ENCODE peak calls at places on chromosomes 11 and 22, in six cellular contexts. B is A549, Z is GM23338, N is HepG2, D is GM12878, X is HCT116. M is an unnamed sample.

GRCh38 chr11:102071497-102072472 is 24.5 kb downstream of the CFAP300 start:
- DNase-seq in B (no peak), Z (no peak), N (no peak), D (no peak), X (no peak), M (no peak)

GRCh38 chr11:134372536-134372935 is 39.5 kb downstream of the B3GAT1 start:
- DNase-seq in B (no peak), Z (no peak), N (no peak), D (no peak), X (no peak), M (no peak)

GRCh38 chr11:109521571-109522086 is 99.6 kb downstream of the C11orf87 start:
- DNase-seq in B (no peak), Z (no peak), N (no peak), D (no peak), X (no peak), M (no peak)

GRCh38 chr11:114392735-114393667 is 7.3 kb downstream of the C11orf71 start:
- DNase-seq in B (no peak), Z (no peak), N (no peak), D (no peak), X (no peak), M (no peak)

GRCh38 chr11:121892131-121892681 is 223.8 kb downstream of the BLID start:
- DNase-seq in B (no peak), Z (peak), N (no peak), D (no peak), X (no peak), M (no peak)

GRCh38 chr11:45142241-45142885 is 4.1 kb upstream of the PRDM11 start:
- DNase-seq in B (no peak), Z (no peak), N (no peak), D (no peak), X (no peak), M (no peak)

GRCh38 chr11:69863544-69864200 is 44.5 kb upstream of the FGF3 start:
- DNase-seq in B (no peak), Z (no peak), N (no peak), D (no peak), X (no peak), M (no peak)

GRCh38 chr22:26983311-26983710 is 325.9 kb downstream of the MIAT start:
- DNase-seq in B (no peak), Z (no peak), N (no peak), D (no peak), X (no peak), M (no peak)

GRCh38 chr11:119006696-119007095 is 8.8 kb downstream of the CENATAC start:
- DNase-seq in B (no peak), Z (no peak), N (no peak), D (no peak), X (no peak), M (no peak)

GRCh38 chr11:102114032-102114431 is 3.8 kb downstream of the YAP1 start:
- DNase-seq in B (no peak), Z (peak), N (no peak), D (no peak), X (no peak), M (no peak)

GRCh38 chr11:17012712-17013547 is 1.3 kb downstream of the PLEKHA7 start:
- DNase-seq in B (peak), Z (peak), N (peak), D (no peak), X (peak), M (no peak)

GRCh38 chr11:69999721-70000120 is 78.4 kb upstream of the ANO1 start:
- DNase-seq in B (no peak), Z (peak), N (no peak), D (no peak), X (no peak), M (no peak)

GRCh38 chr11:10130872-10131271 is 163.1 kb downstream of the SBF2 start:
- DNase-seq in B (no peak), Z (no peak), N (no peak), D (no peak), X (no peak), M (no peak)

GRCh38 chr11:28417601-28418323 is 309.6 kb downstream of the METTL15 start:
- DNase-seq in B (no peak), Z (no peak), N (no peak), D (no peak), X (no peak), M (no peak)

GRCh38 chr22:32396746-32397145 is 15.3 kb downstream of the RTCB start:
- DNase-seq in B (no peak), Z (no peak), N (no peak), D (no peak), X (no peak), M (no peak)

GRCh38 chr11:36622431-36623136 is 24.5 kb upstream of the RAG2 start:
- DNase-seq in B (peak), Z (peak), N (peak), D (no peak), X (peak), M (peak)

DNA sequence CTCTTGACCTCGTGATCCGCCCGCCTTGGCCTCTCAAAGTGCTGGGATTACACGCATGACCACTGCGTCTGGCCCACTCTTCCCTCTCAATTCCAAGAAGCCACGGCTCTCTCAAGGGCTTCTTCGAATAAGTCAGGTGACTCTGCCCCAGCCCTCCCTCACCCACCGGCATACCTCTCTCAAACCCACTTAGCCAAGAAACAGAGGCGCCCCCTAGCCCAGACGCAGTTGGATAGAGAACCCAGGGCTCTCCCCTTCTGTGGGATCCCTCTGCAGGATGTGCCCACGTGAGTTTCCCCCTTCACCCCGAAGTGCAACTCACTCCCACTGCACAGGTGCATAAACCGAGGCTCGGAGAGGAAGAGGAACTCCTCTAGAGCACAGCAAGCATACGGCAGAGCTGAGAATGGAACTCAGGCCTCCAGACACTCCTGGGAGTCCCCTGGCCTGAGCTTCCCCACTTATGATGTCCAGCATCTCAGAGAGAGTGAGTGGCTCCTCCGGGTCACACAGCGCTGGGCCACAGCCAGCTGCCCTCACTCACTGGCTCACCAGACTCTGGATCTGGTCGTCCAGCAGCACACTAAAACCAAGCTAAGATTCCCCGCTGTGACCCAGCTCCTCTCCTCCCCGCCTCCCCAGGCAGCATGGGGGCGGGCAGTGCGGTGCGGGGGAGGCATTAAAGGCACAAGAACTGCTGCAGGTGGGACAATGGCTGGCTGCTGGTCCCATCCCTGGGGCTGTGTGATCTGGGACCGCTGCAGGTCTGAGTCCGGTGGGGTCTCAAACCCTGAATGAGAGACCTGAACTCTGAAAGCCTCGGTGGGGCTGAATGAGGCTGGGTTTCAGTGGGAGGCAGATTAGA is 16.8 kb upstream of the RGL4 start:
- DNase-seq in B (no peak), Z (peak), N (no peak), D (no peak), X (no peak), M (no peak)
- TF ChIP-seq REST in B (no peak), Z (no peak), N (no peak), D (no peak), X (no peak), M (no peak)

GRCh38 chr11:130051077-130051476 is 18.6 kb upstream of the APLP2 start:
- DNase-seq in B (no peak), Z (no peak), N (no peak), D (no peak), X (no peak), M (peak)

GRCh38 chr11:130054966-130055365 is 14.7 kb upstream of the APLP2 start:
- DNase-seq in B (no peak), Z (no peak), N (no peak), D (no peak), X (no peak), M (no peak)

GRCh38 chr11:130052556-130052955 is 17.1 kb upstream of the APLP2 start:
- DNase-seq in B (no peak), Z (no peak), N (no peak), D (no peak), X (no peak), M (no peak)

GRCh38 chr11:130050272-130050671 is 19.4 kb upstream of the APLP2 start:
- DNase-seq in B (no peak), Z (no peak), N (no peak), D (no peak), X (no peak), M (no peak)

DNA sequence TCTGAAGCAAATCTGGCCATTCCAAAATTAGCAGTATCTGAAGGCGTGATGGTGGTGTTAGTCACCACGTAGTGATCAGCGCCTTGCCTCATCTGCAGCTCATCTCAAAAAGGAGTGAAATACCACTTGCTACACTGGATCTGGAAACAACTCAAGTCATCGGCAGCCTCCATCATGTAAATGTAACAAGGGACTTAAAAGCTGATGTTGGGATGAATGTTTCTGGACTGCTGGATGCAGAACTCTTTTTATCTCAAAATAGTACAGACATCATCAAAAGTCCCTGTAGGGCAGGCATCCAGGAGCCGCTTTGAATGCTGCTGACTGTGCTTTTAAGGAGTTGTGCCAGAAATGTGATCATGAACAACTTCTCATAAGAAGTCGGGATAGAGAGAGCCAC is 14.1 kb upstream of the APLP2 start:
- DNase-seq in B (no peak), Z (no peak), N (no peak), D (no peak), X (no peak), M (no peak)
- TF ChIP-seq REST in B (no peak), Z (no peak), N (no peak), D (no peak), X (no peak), M (no peak)

GRCh38 chr11:129115652-129116585 is 76.2 kb downstream of the ARHGAP32 start:
- DNase-seq in B (no peak), Z (no peak), N (peak), D (no peak), X (peak), M (no peak)
- TF ChIP-seq REST in B (no peak), Z (no peak), N (no peak), D (no peak), X (no peak), M (no peak)

GRCh38 chr22:46388647-46389046 is 53.1 kb downstream of the TRMU start:
- DNase-seq in B (no peak), Z (no peak), N (no peak), D (no peak), X (no peak), M (no peak)

GRCh38 chr22:46389081-46389480 is 53.6 kb downstream of the TRMU start:
- DNase-seq in B (no peak), Z (no peak), N (no peak), D (no peak), X (no peak), M (no peak)

GRCh38 chr22:46386312-46386711 is 50.8 kb downstream of the TRMU start:
- DNase-seq in B (no peak), Z (peak), N (no peak), D (no peak), X (no peak), M (no peak)

GRCh38 chr22:46390105-46390651 is 54.7 kb downstream of the TRMU start:
- DNase-seq in B (no peak), Z (no peak), N (no peak), D (no peak), X (no peak), M (no peak)

DNA sequence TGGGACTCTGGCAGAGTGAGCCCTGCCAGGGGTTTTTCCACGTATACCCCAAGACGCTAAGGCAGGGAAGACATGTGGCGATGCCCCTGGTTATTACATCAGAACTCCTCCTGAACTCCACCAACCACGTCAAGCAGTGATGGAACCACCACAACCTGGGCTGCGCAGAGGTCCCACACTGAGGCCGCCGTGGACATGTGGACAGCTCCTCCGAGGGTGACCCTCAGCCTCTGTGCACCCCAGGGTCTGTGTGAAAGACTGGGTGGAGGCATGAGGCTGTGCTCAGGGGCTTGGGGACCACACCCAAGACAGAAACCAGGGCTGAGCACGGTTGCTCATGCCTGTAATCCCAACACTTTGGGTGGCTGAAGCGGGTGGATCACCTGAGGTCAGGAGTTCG is 52.2 kb downstream of the TRMU start:
- DNase-seq in B (no peak), Z (no peak), N (no peak), D (no peak), X (no peak), M (no peak)
- TF ChIP-seq REST in B (no peak), Z (no peak), N (no peak), D (no peak), X (no peak), M (no peak)